ENCODE peak calls at places on chromosomes 5 and 9, in seven cellular contexts. D is foreskin melanocyte, K is NCI-H1092 treated with DMSO at 0.1 percent for 48 hours, R is NCI-H2081, G is NCI-H2107, M is mucosa of descending colon, Y is GM04504. X is an unnamed sample.

GRCh38 chr5:169413416-169413815 is 112.5 kb upstream of the SLIT3 start:
- DNase-seq in D (no peak), K (no peak), R (no peak), G (no peak), M (no peak), Y (no peak), X (no peak)

GRCh38 chr5:74616236-74617146 is 24.0 kb downstream of the ENC1 start:
- DNase-seq in D (no peak), K (no peak), R (no peak), G (no peak), M (no peak), Y (no peak), X (no peak)

GRCh38 chr9:130042406-130042930 is 521 bp downstream of the FNBP1 start:
- DNase-seq in D (no peak), K (no peak), R (peak; percentile 8), G (no peak), M (peak; percentile 37), Y (no peak), X (no peak)

GRCh38 chr5:179187681-179188575 is 127.8 kb downstream of the ZNF354C start:
- DNase-seq in D (no peak), K (no peak), R (no peak), G (no peak), M (no peak), Y (no peak), X (no peak)

GRCh38 chr9:120453792-120454191 is 126.2 kb downstream of the CDK5RAP2 start:
- DNase-seq in D (no peak), K (no peak), R (no peak), G (no peak), M (no peak), Y (no peak), X (no peak)

GRCh38 chr9:71552480-71552879 is 215.8 kb downstream of the CEMIP2 start:
- DNase-seq in D (no peak), K (no peak), R (peak; percentile 76), G (peak; percentile 10), M (no peak), Y (no peak), X (peak; percentile 22)

GRCh38 chr9:135440620-135441019 is 39.0 kb upstream of the PPP1R26 start:
- DNase-seq in D (no peak), K (no peak), R (no peak), G (no peak), M (no peak), Y (no peak), X (no peak)

GRCh38 chr9:7936201-7936600 is 136.6 kb upstream of the DMAC1 start:
- DNase-seq in D (no peak), K (no peak), R (no peak), G (no peak), M (no peak), Y (no peak), X (no peak)